ENCODE peak calls at places on chromosomes 12 and 14, in seven cellular contexts. G is EH, D is NCI-H460, B is hippocampal formation, P is COLO829, T is AG04450, A is iPS DF 6.9. N is an unnamed sample.

GRCh38 chr12:131442337-131442918 is 268.5 kb upstream of the SFSWAP start:
- DNase-seq in A (no peak), B (no peak), T (no peak), G (no peak), D (no peak), P (no peak), N (no peak)

GRCh38 chr12:129607756-129608155 is 296.1 kb downstream of the TMEM132D start:
- DNase-seq in D (no peak), A (no peak), P (no peak), G (no peak), T (no peak), B (no peak), N (no peak)

GRCh38 chr12:50211392-50212070 is 44.4 kb upstream of the CERS5 start:
- DNase-seq in D (no peak), B (no peak), G (peak), T (no peak), P (peak), A (no peak), N (no peak)

GRCh38 chr14:73500360-73500759 is 9.6 kb downstream of the RIOX1 start:
- DNase-seq in B (no peak), G (no peak), D (no peak), T (no peak), A (no peak), P (no peak), N (no peak)

GRCh38 chr12:80846930-80847329 is 90.8 kb downstream of the LIN7A start:
- DNase-seq in A (no peak), D (no peak), T (no peak), B (no peak), G (no peak), P (no peak), N (no peak)

GRCh38 chr14:21352587-21352986 is 31.2 kb downstream of the SUPT16H start:
- DNase-seq in A (no peak), B (no peak), T (no peak), G (no peak), D (no peak), P (no peak), N (peak)

GRCh38 chr14:26427059-26427458 is 170.8 kb downstream of the NOVA1 start:
- DNase-seq in A (no peak), T (no peak), G (no peak), P (no peak), B (no peak), D (no peak), N (no peak)

GRCh38 chr14:71710001-71710400 is 222.2 kb upstream of the RGS6 start:
- DNase-seq in P (no peak), D (no peak), G (no peak), T (no peak), A (no peak), B (no peak), N (no peak)

GRCh38 chr14:35368993-35369392 is 35.6 kb downstream of the NFKBIA start:
- DNase-seq in G (no peak), B (no peak), A (no peak), T (no peak), P (no peak), D (no peak), N (no peak)

GRCh38 chr12:99455350-99456037 is 192.1 kb upstream of the GARIN6 start:
- DNase-seq in T (no peak), G (peak), B (no peak), A (no peak), P (peak), D (no peak), N (no peak)

GRCh38 chr12:107238276-107238675 is 144.9 kb upstream of the CRY1 start:
- DNase-seq in D (no peak), P (no peak), B (no peak), A (no peak), G (peak), T (no peak), N (no peak)

GRCh38 chr14:74570696-74571095 is 41.3 kb downstream of the LTBP2 start:
- DNase-seq in D (no peak), A (no peak), G (no peak), B (no peak), P (no peak), T (no peak), N (no peak)

GRCh38 chr14:99605299-99605961 is 1.4 kb upstream of the CCDC85C start:
- DNase-seq in B (peak), D (peak), T (no peak), A (no peak), P (peak), G (peak), N (peak)

GRCh38 chr12:24415934-24416333 is 466.5 kb upstream of the SOX5 start:
- DNase-seq in B (no peak), A (no peak), G (no peak), P (no peak), D (no peak), T (no peak), N (no peak)

GRCh38 chr12:62787023-62787422 is 147.9 kb downstream of the PPM1H start:
- DNase-seq in D (no peak), T (no peak), P (no peak), B (no peak), A (no peak), G (no peak), N (no peak)

GRCh38 chr14:78530078-78530477 is 359.9 kb downstream of the NRXN3 start:
- DNase-seq in B (no peak), G (peak), D (peak), A (peak), T (no peak), P (peak), N (no peak)

GRCh38 chr14:86091811-86092210 is 561.9 kb downstream of the FLRT2 start:
- DNase-seq in B (no peak), P (no peak), D (no peak), G (no peak), T (no peak), A (peak), N (no peak)

GRCh38 chr12:47704719-47705118 is 1.1 kb downstream of the RPAP3 start:
- DNase-seq in B (no peak), G (no peak), A (no peak), D (no peak), T (no peak), P (no peak), N (no peak)

GRCh38 chr12:42299392-42300308 is 26.2 kb downstream of the ZCRB1 start:
- DNase-seq in D (no peak), B (no peak), G (peak), T (peak), A (no peak), P (no peak), N (no peak)

GRCh38 chr14:56159066-56159465 is 40.9 kb downstream of the PELI2 start:
- DNase-seq in P (no peak), G (peak), D (no peak), A (no peak), T (no peak), B (no peak), N (no peak)

GRCh38 chr12:23816394-23816851 is 133.0 kb downstream of the SOX5 start:
- DNase-seq in D (no peak), G (no peak), B (no peak), T (no peak), P (no peak), A (peak), N (no peak)

GRCh38 chr14:100165825-100166520 is 6.5 kb upstream of the DEGS2 start:
- DNase-seq in B (no peak), D (no peak), P (no peak), G (no peak), A (no peak), T (no peak), N (no peak)

GRCh38 chr12:63138484-63138883 is 12.5 kb downstream of the AVPR1A start:
- DNase-seq in P (no peak), B (no peak), D (no peak), G (no peak), A (no peak), T (no peak), N (no peak)

GRCh38 chr12:102406033-102406584 is 74.3 kb downstream of the IGF1 start:
- DNase-seq in G (no peak), D (no peak), P (no peak), A (no peak), B (peak), T (no peak), N (peak)

GRCh38 chr14:71208702-71209357 is 301.6 kb downstream of the PCNX1 start:
- DNase-seq in B (no peak), T (no peak), P (no peak), G (no peak), D (no peak), A (no peak), N (no peak)

GRCh38 chr12:65672441-65672840 is 151.8 kb upstream of the HMGA2 start:
- DNase-seq in T (no peak), A (no peak), B (no peak), D (no peak), G (no peak), P (no peak), N (no peak)

N was measured in gastrocnemius medialis.